ENCODE peak calls at places on chromosomes 6 and 20, in seven cellular contexts. U is HCT116, F is prostate gland, L is breast epithelium, M is A549, R is IMR-90, A is Peyer's patch. B is an unnamed sample.

GRCh38 chr6:132614554-132614953 is 9.5 kb downstream of the TAAR2 start:
- DNase-seq in U (peak; percentile 7), M (no peak), F (no peak), L (no peak), A (no peak), R (no peak), B (no peak)

GRCh38 chr20:23096073-23096472 is 9.9 kb upstream of the CD93 start:
- DNase-seq in A (no peak), R (no peak), F (no peak), L (no peak), U (no peak), M (no peak), B (no peak)

GRCh38 chr6:31651602-31652191 is 764 bp downstream of the BAG6 start:
- DNase-seq in R (peak; percentile 80), L (peak; percentile 83), U (peak; percentile 55), M (peak; percentile 66), F (peak; percentile 78), A (peak; percentile 67), B (peak; percentile 85)

GRCh38 chr6:146578054-146578453 is 20.7 kb upstream of the ADGB start:
- DNase-seq in R (peak; percentile 24), U (no peak), A (no peak), F (no peak), M (no peak), L (no peak), B (no peak)

GRCh38 chr6:30615958-30616810 is 859 bp downstream of the PPP1R10 start:
- DNase-seq in A (no peak), L (peak; percentile 43), U (no peak), M (peak; percentile 60), R (no peak), F (no peak), B (peak; percentile 56)

GRCh38 chr6:142008016-142008735 is 124.5 kb upstream of the GJE1 start:
- DNase-seq in L (no peak), A (no peak), R (no peak), F (no peak), U (peak; percentile 33), M (no peak), B (no peak)

GRCh38 chr20:48769111-48769879 is 58.5 kb downstream of the PREX1 start:
- DNase-seq in U (no peak), F (no peak), A (no peak), R (no peak), L (no peak), M (no peak), B (no peak)

GRCh38 chr6:159257846-159258245 is 88.6 kb downstream of the FNDC1 start:
- DNase-seq in U (no peak), M (no peak), A (no peak), L (no peak), F (no peak), R (no peak), B (peak; percentile 56)

GRCh38 chr6:16477367-16478149 is 239.2 kb downstream of the GMPR start:
- DNase-seq in U (no peak), A (no peak), R (no peak), L (no peak), M (no peak), F (no peak), B (peak; percentile 27)

GRCh38 chr6:128519931-128520435 is 416 bp downstream of the PTPRK start:
- DNase-seq in M (peak; percentile 25), R (no peak), L (peak; percentile 58), F (peak; percentile 46), U (no peak), A (no peak), B (peak; percentile 5)

GRCh38 chr6:16206595-16207037 is 31.8 kb upstream of the GMPR start:
- DNase-seq in L (peak; percentile 64), U (peak; percentile 37), R (peak; percentile 87), F (peak; percentile 64), A (peak; percentile 51), M (peak; percentile 49), B (peak; percentile 45)

GRCh38 chr20:48738399-48739304 is 89.1 kb downstream of the PREX1 start:
- DNase-seq in R (no peak), M (no peak), A (no peak), F (no peak), U (no peak), L (no peak), B (no peak)

GRCh38 chr6:157224178-157224956 is 99.0 kb downstream of the TMEM242 start:
- DNase-seq in M (no peak), A (peak; percentile 70), F (no peak), L (no peak), U (no peak), R (no peak), B (no peak)

GRCh38 chr20:53284141-53285055 is 309.2 kb downstream of the ZNF217 start:
- DNase-seq in R (no peak), L (no peak), M (no peak), F (no peak), A (no peak), U (no peak), B (no peak)

GRCh38 chr6:103672169-103672568 is 1187.5 kb downstream of the HACE1 start:
- DNase-seq in L (no peak), R (no peak), U (peak; percentile 16), M (no peak), A (no peak), F (no peak), B (no peak)

GRCh38 chr20:5596401-5597193 is 153.6 kb upstream of the SHLD1 start:
- DNase-seq in A (no peak), F (no peak), R (no peak), L (no peak), M (no peak), U (no peak), B (no peak)

GRCh38 chr6:154736613-154737259 is 3.5 kb downstream of the SCAF8 start:
- DNase-seq in A (no peak), M (no peak), F (no peak), R (no peak), U (no peak), L (no peak), B (no peak)

GRCh38 chr6:154732538-154732823 is 735 bp upstream of the SCAF8 start:
- DNase-seq in A (no peak), U (no peak), R (no peak), M (no peak), F (no peak), L (no peak), B (no peak)

GRCh38 chr6:154732824-154733609 is at the start of gene SCAF8:
- DNase-seq in R (peak; percentile 69), M (peak; percentile 76), U (peak; percentile 53), A (peak; percentile 73), F (peak; percentile 67), L (peak; percentile 67), B (peak; percentile 59)

GRCh38 chr6:154731296-154732218 is 1.7 kb upstream of the SCAF8 start:
- DNase-seq in L (no peak), F (no peak), A (no peak), U (no peak), M (no peak), R (no peak), B (no peak)

GRCh38 chr6:154733610-154734379 is 579 bp downstream of the SCAF8 start:
- DNase-seq in F (peak; percentile 98), L (peak; percentile 95), M (peak; percentile 95), U (peak; percentile 95), A (peak; percentile 89), R (peak; percentile 97), B (peak; percentile 98)
- TF ChIP-seq POLR2A in F (peak; percentile 83), L (no peak), M (peak; percentile 82), U (no peak), A (peak; percentile 31), R (peak; percentile 96), B (peak; percentile 95)

DNA sequence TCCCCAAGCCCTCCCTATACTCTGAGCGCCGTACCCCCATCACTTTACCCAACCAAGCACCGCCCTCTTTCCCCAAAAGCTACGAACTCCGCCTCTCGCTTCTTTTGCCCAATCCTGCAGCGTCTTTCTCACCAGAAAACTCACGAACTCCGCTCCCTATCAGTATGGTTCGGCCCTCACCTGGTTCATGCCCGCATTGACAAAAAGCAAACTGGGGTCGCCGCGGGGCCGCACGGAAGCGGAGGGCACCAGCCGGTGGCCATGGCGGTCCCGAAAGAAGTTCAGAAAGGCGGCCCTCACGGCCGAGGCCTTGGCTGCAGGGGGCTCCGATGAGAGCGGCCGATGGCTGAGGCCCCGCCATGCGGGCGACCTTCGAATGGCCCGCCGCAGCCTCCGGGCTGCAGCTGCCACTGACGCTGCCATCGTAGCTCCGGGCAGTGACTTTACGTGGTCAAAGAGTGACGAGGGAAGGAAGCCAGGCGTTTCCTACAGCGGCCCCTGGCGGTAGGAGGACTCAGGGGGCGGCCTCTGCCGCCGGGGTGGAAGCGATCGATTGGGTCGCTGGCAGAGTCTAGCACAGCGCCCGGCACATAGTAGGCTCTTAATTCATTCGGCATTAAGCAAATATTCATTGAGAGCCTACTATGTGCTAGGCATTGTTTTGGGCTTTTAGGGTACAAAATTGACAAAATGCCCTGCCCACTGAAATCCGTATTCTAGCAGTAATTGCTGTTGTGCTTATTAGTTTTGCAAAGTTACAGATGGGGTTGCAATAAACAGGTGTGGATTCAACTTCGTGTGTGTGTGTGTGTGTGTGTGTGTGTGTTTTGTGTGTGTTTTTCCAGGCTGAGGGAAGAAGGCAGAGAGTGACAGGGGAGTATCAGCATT is at the start of gene AARS2:
- DNase-seq in F (peak; percentile 66), A (peak; percentile 78), M (peak; percentile 82), R (peak; percentile 83), L (peak; percentile 61), U (peak; percentile 81), B (peak; percentile 80)
- TF ChIP-seq POLR2A in F (peak; percentile 49), A (peak; percentile 87), M (peak; percentile 85), R (peak; percentile 89), L (peak; percentile 23), U (peak; percentile 73), B (peak; percentile 39)

GRCh38 chr6:113856571-113857564 is at the start of gene MARCKS:
- DNase-seq in U (peak; percentile 69), M (peak; percentile 80), F (peak; percentile 84), L (peak; percentile 79), A (peak; percentile 88), R (peak; percentile 92), B (peak; percentile 60)
- TF ChIP-seq POLR2A in U (peak; percentile 87), M (no peak), F (peak; percentile 89), L (peak; percentile 56), A (peak; percentile 56), R (peak; percentile 82), B (peak; percentile 78)

GRCh38 chr6:42984001-42984923 is at the start of gene PPP2R5D:
- DNase-seq in A (peak; percentile 98), R (peak; percentile 99), L (peak; percentile 98), F (peak; percentile 98), U (peak; percentile 97), M (peak; percentile 97), B (peak; percentile 99)
- TF ChIP-seq POLR2A in A (peak; percentile 61), R (peak; percentile 80), L (peak; percentile 55), F (peak; percentile 93), U (peak; percentile 85), M (peak; percentile 92), B (peak; percentile 72)

B was measured in gastrocnemius medialis.